ENCODE peak calls at places on chromosomes 7 and 10, in five cellular contexts. Y is T-helper 1 cell, M is ACHN, C is T-cell, W is GM23248. D is an unnamed sample.

GRCh38 chr10:91146146-91146545 is 74.3 kb upstream of the PCGF5 start:
- DNase-seq in Y (no peak), M (no peak), C (no peak), W (peak), D (no peak)

GRCh38 chr10:35684625-35685024 is 42.5 kb upstream of the FZD8 start:
- DNase-seq in Y (no peak), M (no peak), C (no peak), W (no peak), D (no peak)

GRCh38 chr7:27606270-27607209 is 56.1 kb downstream of the HIBADH start:
- DNase-seq in Y (no peak), M (peak), C (no peak), W (peak), D (no peak)

GRCh38 chr7:128863433-128863989 is 855 bp downstream of the ATP6V1F start:
- DNase-seq in Y (peak), M (peak), C (peak), W (peak), D (peak)

GRCh38 chr7:98215561-98216495 is 4.6 kb downstream of the BHLHA15 start:
- DNase-seq in Y (no peak), M (no peak), C (no peak), W (no peak), D (peak)

GRCh38 chr10:60098676-60099601 is 192.6 kb upstream of the CCDC6 start:
- DNase-seq in Y (no peak), M (no peak), C (no peak), W (peak), D (peak)

GRCh38 chr10:130357226-130357625 is 221.0 kb downstream of the GLRX3 start:
- DNase-seq in Y (no peak), M (no peak), C (no peak), W (no peak), D (no peak)

GRCh38 chr10:125871341-125871740 is 9.8 kb downstream of the DHX32 start:
- DNase-seq in Y (no peak), M (no peak), C (no peak), W (no peak), D (no peak)

GRCh38 chr10:113007821-113008220 is 57.8 kb downstream of the TCF7L2 start:
- DNase-seq in Y (peak), M (no peak), C (no peak), W (peak), D (no peak)

GRCh38 chr7:157690833-157691382 is 354.1 kb downstream of the DNAJB6 start:
- DNase-seq in Y (no peak), M (no peak), C (no peak), W (peak), D (no peak)

GRCh38 chr10:12799746-12800145 is 201.8 kb downstream of the CCDC3 start:
- DNase-seq in Y (no peak), M (no peak), C (no peak), W (no peak), D (no peak)

GRCh38 chr7:24390376-24391157 is 106.6 kb downstream of the NPY start:
- DNase-seq in Y (no peak), M (no peak), C (no peak), W (no peak), D (no peak)

GRCh38 chr10:80260295-80261243 is 28.9 kb downstream of the MAT1A start:
- DNase-seq in Y (peak), M (peak), C (peak), W (peak), D (peak)

GRCh38 chr10:78853864-78854263 is 214.9 kb upstream of the ZMIZ1 start:
- DNase-seq in Y (no peak), M (no peak), C (no peak), W (no peak), D (no peak)

GRCh38 chr10:57759777-57760176 is 507.9 kb downstream of the IPMK start:
- DNase-seq in Y (no peak), M (no peak), C (no peak), W (no peak), D (no peak)

GRCh38 chr7:137354361-137354760 is 10.8 kb upstream of the PTN start:
- DNase-seq in Y (no peak), M (no peak), C (no peak), W (no peak), D (no peak)

GRCh38 chr7:119974972-119975371 is 298.0 kb upstream of the KCND2 start:
- DNase-seq in Y (no peak), M (no peak), C (no peak), W (no peak), D (no peak)

GRCh38 chr7:67021260-67021659 is 24.6 kb downstream of the TYW1 start:
- DNase-seq in Y (no peak), M (no peak), C (no peak), W (no peak), D (peak)

GRCh38 chr10:122551450-122551849 is 9.1 kb upstream of the DMBT1 start:
- DNase-seq in Y (peak), M (no peak), C (peak), W (no peak), D (no peak)

GRCh38 chr7:17153571-17153970 is 144.9 kb upstream of the AHR start:
- DNase-seq in Y (no peak), M (no peak), C (no peak), W (peak), D (no peak)

D was measured in D341Med.